ENCODE peak calls at places on chromosomes 12 and 14, in ten cellular contexts. Z is thoracic aorta; U is activated CD4-positive, CD25-positive, alpha-beta regulatory T cell; E is NCI-H2029 treated with DMSO at 0.1 percent for 48 hours; G is CD8-positive, alpha-beta T cell; K is WTC11; A is K562; C is progenitor cell of endocrine pancreas; N is NCI-H1092 treated with DMSO at 0.1 percent for 48 hours; B is HCEC 1CT. T is an unnamed sample.

GRCh38 chr12:18942669-18943068 is 186.9 kb upstream of the PLEKHA5 start:
- DNase-seq in U (no peak), C (no peak), B (no peak), K (no peak), A (no peak), N (no peak), G (no peak), Z (no peak), E (no peak), T (no peak)

GRCh38 chr14:25150401-25150800 is 100.5 kb upstream of the STXBP6 start:
- DNase-seq in G (no peak), B (peak), U (no peak), N (no peak), E (no peak), Z (no peak), A (no peak), C (no peak), K (no peak), T (no peak)

GRCh38 chr12:3320881-3321509 is 170.0 kb upstream of the PRMT8 start:
- DNase-seq in A (no peak), G (no peak), B (no peak), C (no peak), K (no peak), N (peak), E (no peak), Z (no peak), U (no peak), T (no peak)

GRCh38 chr12:1034726-1035457 is 43.9 kb downstream of the ERC1 start:
- DNase-seq in U (no peak), C (no peak), Z (no peak), G (no peak), A (no peak), K (no peak), E (no peak), B (no peak), N (no peak), T (no peak)

GRCh38 chr12:913919-914718 is 35.4 kb downstream of the RAD52 start:
- DNase-seq in C (no peak), N (no peak), B (peak), Z (no peak), E (no peak), A (no peak), U (no peak), K (no peak), G (no peak), T (no peak)

GRCh38 chr14:57963071-57963470 is 97.2 kb upstream of the SLC35F4 start:
- DNase-seq in Z (no peak), E (no peak), U (no peak), A (no peak), K (no peak), B (no peak), C (no peak), N (no peak), G (no peak), T (no peak)

GRCh38 chr14:51529731-51530130 is 122.0 kb upstream of the FRMD6 start:
- DNase-seq in K (no peak), U (no peak), C (no peak), Z (no peak), E (no peak), G (no peak), N (no peak), B (no peak), A (no peak), T (no peak)

GRCh38 chr12:117501470-117501869 is 140.0 kb upstream of the NOS1 start:
- DNase-seq in Z (no peak), A (no peak), U (no peak), E (no peak), C (no peak), K (no peak), B (no peak), N (no peak), G (no peak), T (peak)

GRCh38 chr12:38995249-38995648 is 89.9 kb upstream of the CPNE8 start:
- DNase-seq in K (no peak), U (no peak), G (no peak), A (no peak), B (no peak), Z (no peak), E (no peak), C (no peak), N (no peak), T (no peak)

GRCh38 chr12:57165741-57166140 is 18.3 kb upstream of the LRP1-AS start:
- DNase-seq in U (no peak), G (no peak), A (no peak), K (no peak), C (no peak), E (no peak), Z (no peak), N (no peak), B (no peak), T (no peak)

GRCh38 chr14:68606644-68607043 is 186.2 kb downstream of the ZFP36L1 start:
- DNase-seq in N (no peak), Z (no peak), G (no peak), B (no peak), C (no peak), U (no peak), K (no peak), A (no peak), E (no peak), T (no peak)

GRCh38 chr14:98592611-98593170 is 679.3 kb downstream of the BCL11B start:
- DNase-seq in Z (no peak), G (no peak), C (no peak), U (no peak), N (no peak), A (no peak), K (no peak), E (no peak), B (no peak), T (no peak)

GRCh38 chr12:100793182-100793581 is 1.4 kb upstream of the ANO4 start:
- DNase-seq in B (peak), C (no peak), N (no peak), K (no peak), A (no peak), G (no peak), U (no peak), E (no peak), Z (no peak), T (no peak)

GRCh38 chr12:99553461-99553860 is 94.1 kb upstream of the GARIN6 start:
- DNase-seq in C (no peak), U (no peak), E (no peak), N (no peak), Z (no peak), G (no peak), B (no peak), A (no peak), K (no peak), T (no peak)

GRCh38 chr14:64845878-64846277 is 33.8 kb downstream of the SPTB start:
- DNase-seq in G (no peak), C (no peak), K (no peak), Z (no peak), A (no peak), E (no peak), B (peak), N (no peak), U (no peak), T (peak)

GRCh38 chr12:125081427-125081826 is 16.2 kb downstream of the AACS start:
- DNase-seq in C (no peak), Z (no peak), G (no peak), N (peak), B (no peak), U (no peak), A (no peak), E (peak), K (no peak), T (no peak)

GRCh38 chr12:85280138-85280983 is at the start of gene ALX1:
- DNase-seq in K (peak), E (peak), G (no peak), N (peak), U (no peak), Z (no peak), C (peak), A (no peak), B (no peak), T (peak)

GRCh38 chr12:80064269-80064668 is 35.1 kb upstream of the OTOGL start:
- DNase-seq in G (no peak), C (no peak), K (no peak), E (no peak), B (no peak), N (no peak), A (no peak), Z (no peak), U (no peak), T (no peak)

GRCh38 chr14:70658899-70659298 is 17.2 kb downstream of the TTC9 start:
- DNase-seq in G (no peak), Z (no peak), N (no peak), K (no peak), U (no peak), C (no peak), E (no peak), B (no peak), A (no peak), T (no peak)

GRCh38 chr14:45181329-45181728 is 45.6 kb downstream of the FANCM start:
- DNase-seq in A (no peak), E (no peak), C (no peak), N (no peak), U (no peak), K (no peak), G (no peak), Z (no peak), B (peak), T (no peak)

GRCh38 chr12:122859303-122860051 is 24.2 kb downstream of the HIP1R start:
- DNase-seq in E (no peak), K (no peak), N (no peak), B (no peak), A (no peak), U (no peak), C (no peak), Z (no peak), G (no peak), T (no peak)

GRCh38 chr12:111467862-111468245 is 62.1 kb downstream of the SH2B3 start:
- DNase-seq in G (no peak), Z (no peak), C (no peak), K (no peak), A (no peak), U (no peak), N (no peak), B (peak), E (no peak), T (no peak)

GRCh38 chr12:115920395-115921183 is 356.9 kb downstream of the MED13L start:
- DNase-seq in A (no peak), K (no peak), E (no peak), Z (no peak), N (no peak), G (no peak), U (no peak), C (no peak), B (no peak), T (no peak)

T was measured in erythroblast.